ENCODE peak calls at places on chromosomes 3 and 15, in ten cellular contexts. F, Q, S, L, G, N, R, B, I and C are unnamed samples.

GRCh38 chr3:141105828-141106628 is 54.9 kb downstream of the SPSB4 start:
- DNase-seq in F (peak), Q (peak), S (peak), L (peak), G (peak), N (peak), R (peak), B (peak), I (peak), C (peak)

GRCh38 chr3:113441051-113441770 is at the start of gene CFAP44:
- DNase-seq in F (peak), Q (peak), S (peak), L (peak), G (peak), N (peak), R (no peak), B (peak), I (peak), C (peak)

GRCh38 chr3:11719406-11720219 is 75.9 kb upstream of the VGLL4 start:
- DNase-seq in F (peak), Q (peak), S (peak), L (peak), G (peak), N (peak), R (peak), B (peak), I (peak), C (peak)

GRCh38 chr3:142332390-142332789 is 107.0 kb upstream of the GK5 start:
- DNase-seq in F (no peak), Q (no peak), S (no peak), L (no peak), G (no peak), N (no peak), R (no peak), B (no peak), I (no peak), C (no peak)

GRCh38 chr3:52317178-52317577 is 1.1 kb downstream of the DNAH1 start:
- DNase-seq in F (no peak), Q (no peak), S (no peak), L (no peak), G (no peak), N (peak), R (no peak), B (no peak), I (no peak), C (no peak)

GRCh38 chr15:69265347-69265955 is 33.3 kb upstream of the PAQR5 start:
- DNase-seq in F (no peak), Q (no peak), S (peak), L (no peak), G (no peak), N (peak), R (no peak), B (peak), I (peak), C (peak)

GRCh38 chr3:171829841-171830559 is 13.1 kb upstream of the TMEM212 start:
- DNase-seq in F (no peak), Q (peak), S (peak), L (no peak), G (peak), N (peak), R (no peak), B (peak), I (peak), C (no peak)

GRCh38 chr15:71302861-71303410 is 187.7 kb downstream of the THSD4 start:
- DNase-seq in F (no peak), Q (no peak), S (no peak), L (no peak), G (no peak), N (peak), R (no peak), B (no peak), I (peak), C (no peak)

GRCh38 chr3:93988283-93988682 is 8.3 kb downstream of the ARL13B start:
- DNase-seq in F (no peak), Q (no peak), S (no peak), L (no peak), G (no peak), N (no peak), R (no peak), B (no peak), I (peak), C (no peak)

GRCh38 chr3:187641319-187641976 is 28.7 kb downstream of the SST start:
- DNase-seq in F (no peak), Q (no peak), S (no peak), L (no peak), G (no peak), N (no peak), R (no peak), B (peak), I (no peak), C (no peak)

GRCh38 chr3:150784747-150785125 is 21.8 kb upstream of the SIAH2 start:
- DNase-seq in F (no peak), Q (no peak), S (no peak), L (no peak), G (no peak), N (no peak), R (no peak), B (no peak), I (no peak), C (no peak)

GRCh38 chr15:58491151-58491473 is 59.3 kb downstream of the LIPC start:
- DNase-seq in F (no peak), Q (no peak), S (no peak), L (no peak), G (no peak), N (no peak), R (no peak), B (no peak), I (no peak), C (no peak)

GRCh38 chr3:172839679-172840078 is 89.2 kb downstream of the ECT2 start:
- DNase-seq in F (no peak), Q (no peak), S (no peak), L (no peak), G (no peak), N (no peak), R (no peak), B (no peak), I (peak), C (no peak)

GRCh38 chr15:88324241-88325065 is 67.9 kb upstream of the NTRK3 start:
- DNase-seq in F (no peak), Q (no peak), S (peak), L (no peak), G (no peak), N (peak), R (no peak), B (no peak), I (peak), C (no peak)

GRCh38 chr3:133924041-133924440 is 28.4 kb upstream of the RAB6B start:
- DNase-seq in F (no peak), Q (no peak), S (no peak), L (no peak), G (no peak), N (no peak), R (no peak), B (no peak), I (no peak), C (no peak)

GRCh38 chr15:84598250-84598649 is 2.6 kb upstream of the ZSCAN2 start:
- DNase-seq in F (peak), Q (no peak), S (no peak), L (peak), G (no peak), N (no peak), R (no peak), B (no peak), I (no peak), C (no peak)

GRCh38 chr3:104669083-104669482 is 697.6 kb upstream of the ALCAM start:
- DNase-seq in F (no peak), Q (no peak), S (no peak), L (no peak), G (no peak), N (no peak), R (no peak), B (no peak), I (no peak), C (no peak)

GRCh38 chr3:182027366-182027765 is 315.6 kb downstream of the SOX2 start:
- DNase-seq in F (no peak), Q (no peak), S (no peak), L (no peak), G (no peak), N (no peak), R (no peak), B (no peak), I (no peak), C (no peak)